ENCODE peak calls at places on chromosomes 16 and 17, in seven cellular contexts. R is bronchial epithelial cell, H is BJ, N is heart left ventricle, T is thoracic aorta, C is left ventricle myocardium inferior, L is left lung. S is an unnamed sample.

GRCh38 chr16:62041401-62041800 is 5.2 kb upstream of the CDH8 start:
- DNase-seq in T (no peak), H (no peak), C (no peak), R (peak; percentile 33), N (no peak), L (no peak), S (no peak)

GRCh38 chr17:74117999-74118421 is 85.5 kb upstream of the RPL38 start:
- DNase-seq in T (no peak), C (no peak), H (no peak), R (no peak), N (no peak), L (no peak), S (no peak)

GRCh38 chr17:4072487-4073157 is 70.2 kb downstream of the ZZEF1 start:
- DNase-seq in H (peak; percentile 44), R (peak; percentile 43), T (no peak), N (no peak), C (no peak), L (no peak), S (peak; percentile 54)

GRCh38 chr17:15466131-15466530 is 1.3 kb downstream of the CDRT4 start:
- DNase-seq in C (no peak), N (no peak), L (no peak), R (no peak), H (no peak), T (no peak), S (no peak)

GRCh38 chr17:77281904-77282367 is 141.2 kb downstream of the SEC14L1 start:
- DNase-seq in L (no peak), H (no peak), T (no peak), N (no peak), R (no peak), C (no peak), S (no peak)

GRCh38 chr17:68794636-68795503 is 160.3 kb downstream of the ABCA8 start:
- DNase-seq in N (peak; percentile 55), H (no peak), R (peak; percentile 26), C (peak; percentile 55), L (no peak), T (no peak), S (peak; percentile 53)

GRCh38 chr16:67024384-67024896 is 4.5 kb upstream of the CBFB start:
- DNase-seq in L (peak; percentile 24), C (no peak), R (no peak), H (no peak), T (no peak), N (peak; percentile 5), S (no peak)

GRCh38 chr17:56125830-56126819 is 27.1 kb upstream of the ANKFN1 start:
- DNase-seq in C (no peak), H (peak; percentile 64), L (no peak), R (peak; percentile 11), T (no peak), N (no peak), S (peak; percentile 40)

GRCh38 chr17:70552230-70552981 is 383.1 kb downstream of the KCNJ2 start:
- DNase-seq in C (no peak), N (no peak), H (no peak), T (no peak), R (peak; percentile 49), L (no peak), S (peak; percentile 11)

GRCh38 chr16:1331712-1332617 is 1.5 kb upstream of the BAIAP3 start:
- DNase-seq in C (peak; percentile 63), N (peak; percentile 62), R (no peak), T (no peak), L (peak; percentile 78), H (peak; percentile 12), S (peak; percentile 11)

GRCh38 chr16:78705694-78706093 is 606.2 kb downstream of the WWOX start:
- DNase-seq in T (no peak), C (no peak), N (no peak), H (no peak), L (no peak), R (peak; percentile 99), S (no peak)

GRCh38 chr17:74199306-74200092 is 4.0 kb upstream of the RPL38 start:
- DNase-seq in H (no peak), N (peak; percentile 61), R (peak; percentile 30), T (no peak), L (peak; percentile 58), C (peak; percentile 51), S (no peak)

GRCh38 chr17:50074227-50074626 is 18.3 kb downstream of the ITGA3 start:
- DNase-seq in T (no peak), C (no peak), N (no peak), H (no peak), R (no peak), L (no peak), S (no peak)

GRCh38 chr17:4477286-4477791 is 21.3 kb upstream of the SPNS2 start:
- DNase-seq in R (peak; percentile 13), N (no peak), T (no peak), L (no peak), H (no peak), C (no peak), S (no peak)

GRCh38 chr16:67179421-67180080 is 4.2 kb downstream of the MATCAP1 start:
- DNase-seq in R (peak; percentile 52), T (no peak), C (no peak), H (no peak), N (no peak), L (no peak), S (no peak)

GRCh38 chr17:82605939-82606600 is 42.2 kb downstream of the WDR45B start:
- DNase-seq in R (peak; percentile 80), H (no peak), C (no peak), T (no peak), L (no peak), N (no peak), S (no peak)

GRCh38 chr16:728890-729744 is 2.2 kb downstream of the HAGHL start:
- DNase-seq in N (peak; percentile 20), T (no peak), L (no peak), C (no peak), H (no peak), R (no peak), S (no peak)

GRCh38 chr17:56808503-56808902 is 25.2 kb downstream of the C17orf67 start:
- DNase-seq in C (no peak), N (no peak), L (no peak), T (no peak), R (peak; percentile 93), H (no peak), S (no peak)

GRCh38 chr17:78293896-78294295 is 62.5 kb downstream of the TMEM235 start:
- DNase-seq in N (no peak), C (no peak), H (no peak), R (no peak), T (no peak), L (peak; percentile 70), S (no peak)

GRCh38 chr16:80806957-80807356 is 2.6 kb upstream of the CDYL2 start:
- DNase-seq in R (peak; percentile 92), C (no peak), T (no peak), N (no peak), L (no peak), H (peak; percentile 9), S (no peak)

GRCh38 chr16:48597563-48598392 is 12.2 kb downstream of the N4BP1 start:
- DNase-seq in C (no peak), L (no peak), N (no peak), H (no peak), T (no peak), R (no peak), S (no peak)

DNA sequence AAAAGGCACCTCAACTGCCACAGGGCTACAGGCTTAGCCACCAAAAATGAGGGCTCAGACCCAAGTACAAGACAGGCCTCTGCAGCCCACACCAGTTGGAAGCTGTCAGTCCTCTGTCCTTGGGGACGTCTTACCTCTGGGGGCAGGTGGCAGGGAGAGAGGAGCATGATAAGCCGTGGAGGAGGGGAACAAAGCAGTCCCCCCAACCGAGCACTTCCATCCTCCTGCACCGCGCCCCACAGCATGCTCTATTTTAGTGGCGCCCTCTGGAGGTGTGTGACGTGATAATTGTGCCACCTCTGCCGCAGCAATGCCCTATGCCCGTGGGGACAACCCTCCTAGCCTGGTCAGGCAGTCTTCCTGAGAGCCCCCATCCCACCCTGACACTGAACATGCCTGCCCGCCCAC is 13.6 kb downstream of the G6PC3 start:
- DNase-seq in L (no peak), N (no peak), C (no peak), T (no peak), R (no peak), H (no peak), S (no peak)
- TF ChIP-seq CTCF in L (no peak), N (no peak), C (no peak), T (peak; percentile 7), R (peak; percentile 58), H (peak; percentile 32), S (peak; percentile 15)

GRCh38 chr16:47448830-47449575 is 11.9 kb downstream of the ITFG1 start:
- DNase-seq in H (no peak), R (no peak), L (no peak), C (no peak), T (no peak), N (no peak), S (no peak)

GRCh38 chr16:47446431-47446830 is 14.4 kb downstream of the ITFG1 start:
- DNase-seq in H (no peak), L (no peak), N (no peak), T (no peak), R (no peak), C (no peak), S (no peak)
- TF ChIP-seq CTCF in H (no peak), L (no peak), N (no peak), T (no peak), R (no peak), C (no peak), S (no peak)

GRCh38 chr17:75940727-75941441 is at the start of gene FBF1:
- DNase-seq in N (peak; percentile 94), C (peak; percentile 94), T (peak; percentile 79), R (peak; percentile 87), L (peak; percentile 97), H (peak; percentile 73), S (peak; percentile 82)
- TF ChIP-seq CTCF in N (no peak), C (no peak), T (no peak), R (peak; percentile 2), L (peak; percentile 16), H (peak; percentile 6), S (no peak)

GRCh38 chr16:3305109-3306068 is at the start of the genes TIGD7 and ZNF75A:
- DNase-seq in T (peak; percentile 42), C (peak; percentile 88), R (peak; percentile 69), L (peak; percentile 91), H (peak; percentile 47), N (peak; percentile 90), S (peak; percentile 68)
- TF ChIP-seq CTCF in T (peak; percentile 30), C (peak; percentile 39), R (no peak), L (peak; percentile 37), H (no peak), N (no peak), S (peak; percentile 7)

DNA sequence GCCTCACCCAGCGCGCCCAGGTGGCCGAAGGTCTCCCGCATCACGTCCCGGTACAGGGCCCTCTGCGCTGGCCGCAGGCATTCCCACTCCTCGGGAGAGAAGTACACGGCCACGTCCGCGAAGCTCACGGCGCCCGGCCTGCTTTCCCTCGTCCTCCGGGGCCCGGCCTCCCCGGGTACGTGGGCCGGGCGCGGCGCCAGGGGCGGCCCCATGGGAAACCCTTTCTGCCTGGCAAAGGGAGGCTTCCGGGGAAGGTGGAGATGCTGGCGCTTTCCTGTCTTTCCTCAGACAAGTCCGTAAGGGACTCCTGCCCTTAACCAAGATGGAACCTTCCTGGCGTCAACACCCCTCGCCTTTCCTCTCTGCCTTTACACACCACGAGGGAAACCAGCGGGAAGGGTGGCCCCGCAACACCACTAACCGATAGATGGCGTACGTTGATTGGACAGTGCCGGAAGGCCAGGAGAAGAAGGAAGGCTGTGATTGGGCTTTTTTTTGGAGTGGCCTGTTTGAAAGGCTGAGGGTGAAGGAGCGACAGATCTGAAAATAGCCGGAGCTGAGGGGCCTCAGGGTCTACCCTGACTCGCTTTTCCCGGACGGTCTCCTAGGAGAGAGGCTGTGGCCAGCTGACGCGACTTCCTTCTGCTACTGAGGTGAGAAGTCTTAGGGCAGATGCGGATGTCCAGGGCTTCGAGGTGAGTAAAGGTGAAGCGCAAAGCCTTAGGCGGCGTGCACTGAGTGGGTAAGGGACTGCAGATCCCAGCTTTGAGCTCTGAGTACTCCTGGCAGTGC is at the start of gene ZNF785:
- DNase-seq in T (peak; percentile 96), L (peak; percentile 97), C (peak; percentile 94), R (peak; percentile 99), N (peak; percentile 97), H (peak; percentile 98), S (peak; percentile 98)
- TF ChIP-seq CTCF in T (no peak), L (peak; percentile 53), C (peak; percentile 47), R (no peak), N (peak; percentile 10), H (no peak), S (peak; percentile 34)

S was measured in AG09319.